ENCODE peak calls at places on chromosomes 7 and 10, in four cellular contexts. J is fibroblast of lung, K is neural progenitor cell, Q is spleen. E is an unnamed sample. For H3K27me3 and H3K4me1, the result is how much of the 10 kb centered on the place peaks cover.

GRCh38 chr7:55365103-55365679 is at the start of gene LANCL2:
- DNase-seq in K (peak), J (peak), Q (no peak), E (no peak)

GRCh38 chr7:130065500-130066152 is 4.7 kb upstream of the KLHDC10 start:
- DNase-seq in Q (no peak), J (no peak), K (no peak), E (no peak)

GRCh38 chr10:112525215-112525614 is 78.2 kb downstream of the VTI1A start:
- DNase-seq in Q (no peak), J (peak), K (no peak), E (no peak)

GRCh38 chr10:118497227-118497626 is 98.2 kb downstream of the PRLHR start:
- DNase-seq in J (no peak), K (no peak), Q (no peak), E (no peak)

GRCh38 chr10:75632750-75633462 is 201.5 kb downstream of the LRMDA start:
- DNase-seq in J (no peak), K (no peak), Q (no peak), E (no peak)

GRCh38 chr10:119131512-119132240 is 27.8 kb downstream of the DENND10 start:
- DNase-seq in K (no peak), Q (no peak), J (no peak), E (no peak)

GRCh38 chr7:29265208-29265923 is 70.8 kb downstream of the CHN2 start:
- DNase-seq in Q (no peak), J (peak), K (peak), E (no peak)

GRCh38 chr7:17680943-17681351 is 259.3 kb downstream of the SNX13 start:
- DNase-seq in J (no peak), Q (no peak), K (peak), E (no peak)

GRCh38 chr7:20282960-20283359 is 47.7 kb upstream of the ITGB8 start:
- DNase-seq in Q (no peak), K (no peak), J (no peak), E (no peak)

GRCh38 chr7:524800-525199 is 5.2 kb upstream of the PDGFA start:
- DNase-seq in J (no peak), K (no peak), Q (no peak), E (no peak)

GRCh38 chr7:40507166-40507565 is 372.4 kb downstream of the SUGCT start:
- DNase-seq in J (no peak), Q (no peak), K (no peak), E (no peak)

GRCh38 chr7:11710392-11710791 is 121.6 kb downstream of the THSD7A start:
- DNase-seq in J (no peak), Q (no peak), K (no peak), E (no peak)

GRCh38 chr7:136883046-136883445 is 14.6 kb downstream of the CHRM2 start:
- DNase-seq in Q (no peak), K (no peak), J (peak), E (no peak)

GRCh38 chr10:95525033-95525418 is 36.1 kb downstream of the SORBS1 start:
- DNase-seq in Q (no peak), J (no peak), K (no peak), E (no peak)

GRCh38 chr7:142298009-142298408 is 40.2 kb upstream of the PRSS58 start:
- DNase-seq in J (no peak), Q (no peak), K (peak), E (no peak)

GRCh38 chr10:1227505-1228402 is 171.6 kb downstream of the WDR37 start:
- DNase-seq in J (peak), Q (no peak), K (no peak), E (no peak)

GRCh38 chr7:115122388-115122787 is 200.5 kb downstream of the MDFIC start:
- DNase-seq in J (no peak), Q (no peak), K (no peak), E (no peak)

GRCh38 chr10:102492983-102493382 is 9.5 kb downstream of the ACTR1A start:
- DNase-seq in K (no peak), Q (peak), J (no peak), E (no peak)

GRCh38 chr7:110573862-110574528 is 516.9 kb upstream of the LRRN3 start:
- DNase-seq in J (peak), Q (no peak), K (no peak), E (no peak)

GRCh38 chr10:786666-787512 is 97.4 kb upstream of the DIP2C start:
- DNase-seq in K (no peak), Q (no peak), J (no peak), E (no peak)

GRCh38 chr7:41045556-41046123 is 657.2 kb downstream of the INHBA start:
- DNase-seq in J (no peak), Q (no peak), K (peak), E (no peak)

GRCh38 chr10:77756319-77757232 is 119.0 kb upstream of the KCNMA1 start:
- DNase-seq in J (peak), K (peak), Q (no peak), E (no peak)

GRCh38 chr10:98910048-98910447 is 325.6 kb downstream of the HPSE2 start:
- DNase-seq in K (no peak), J (no peak), Q (no peak), E (no peak)

GRCh38 chr7:100874300-100874576 is 665 bp upstream of the SRRT start:
- DNase-seq in Q (no peak), J (no peak), K (no peak), E (no peak)

GRCh38 chr10:75764974-75765551 is 333.6 kb downstream of the LRMDA start:
- DNase-seq in K (peak), J (no peak), Q (no peak), E (no peak)

GRCh38 chr10:131198843-131199242 is 112.7 kb downstream of the TCERG1L start:
- DNase-seq in J (no peak), K (no peak), Q (peak), E (peak)

GRCh38 chr10:116274141-116274861 is 1.3 kb upstream of the GFRA1 start:
- DNase-seq in Q (no peak), J (peak), K (peak), E (no peak)

GRCh38 chr10:44650576-44651394 is 260.4 kb upstream of the TMEM72 start:
- DNase-seq in Q (no peak), K (no peak), J (peak), E (no peak)

GRCh38 chr10:86391986-86392722 is 25.6 kb upstream of the GRID1 start:
- DNase-seq in Q (no peak), J (no peak), K (no peak), E (no peak)

GRCh38 chr7:1458676-1459511 is at the start of gene MICALL2:
- DNase-seq in J (peak), K (peak), Q (peak), E (peak)

DNA sequence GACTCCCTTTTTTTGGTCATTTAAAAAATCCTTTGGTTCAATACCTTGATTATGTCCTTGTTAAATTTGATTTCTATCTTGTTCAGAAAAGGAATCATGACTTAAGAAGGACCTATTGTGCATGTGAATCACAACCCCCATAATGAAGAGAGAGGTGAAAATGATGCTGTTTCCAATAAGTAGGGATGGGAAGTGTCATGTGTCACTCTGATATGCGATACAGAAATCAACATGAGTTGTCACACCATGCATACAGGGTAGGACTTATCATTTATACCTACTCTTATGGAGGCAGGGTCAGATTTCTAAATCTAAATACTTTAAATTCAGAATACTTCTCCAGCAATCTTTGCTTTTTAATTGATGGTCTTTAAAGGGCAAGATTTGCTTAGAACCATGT is 19.4 kb upstream of the DLX6 start:
- DNase-seq in Q (no peak), J (no peak), K (no peak), E (no peak)
- H3K27me3 ChIP-seq in Q (under half), J (under half), K (half or more), E (under half)

DNA sequence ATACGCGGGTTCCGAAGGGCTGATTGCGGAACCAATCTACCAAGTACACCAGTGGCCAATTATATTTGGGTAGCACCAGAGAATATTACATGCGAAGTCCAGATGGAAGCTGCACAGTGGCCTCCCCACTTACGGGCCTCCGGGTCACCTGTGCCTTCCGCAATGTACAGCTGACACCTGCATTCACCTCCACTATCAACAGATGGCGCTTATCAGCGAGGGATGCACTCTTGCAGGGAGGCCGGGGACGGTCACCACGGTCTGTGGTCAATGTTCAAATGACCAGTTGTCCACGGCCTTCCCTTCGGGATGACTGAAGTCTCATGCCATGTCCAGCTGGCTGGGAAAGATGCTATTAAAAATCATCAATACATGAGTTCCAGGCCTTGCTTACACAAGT is 47.6 kb downstream of the SLIT1 start:
- DNase-seq in J (no peak), Q (peak), K (peak), E (no peak)
- TF ChIP-seq CTCF in J (no peak), Q (no peak), K (peak), E (no peak)

GRCh38 chr7:44984478-44984758 is 5.6 kb upstream of the MYO1G start:
- DNase-seq in Q (no peak), K (no peak), J (no peak), E (no peak)
- H3K4me1 ChIP-seq in Q (half or more), K (under half), J (under half), E (under half)

GRCh38 chr10:13400196-13400965 is 52.3 kb upstream of the SEPHS1 start:
- DNase-seq in K (no peak), Q (no peak), J (no peak), E (no peak)

GRCh38 chr10:13399236-13399635 is 51.1 kb upstream of the SEPHS1 start:
- DNase-seq in K (no peak), Q (no peak), J (no peak), E (no peak)

GRCh38 chr10:13402016-13402415 is 53.9 kb upstream of the SEPHS1 start:
- DNase-seq in J (no peak), Q (no peak), K (no peak), E (no peak)

GRCh38 chr10:13401142-13401541 is 53.0 kb upstream of the SEPHS1 start:
- DNase-seq in J (no peak), Q (no peak), K (no peak), E (no peak)

GRCh38 chr10:13399752-13400151 is 51.7 kb upstream of the SEPHS1 start:
- DNase-seq in J (no peak), K (no peak), Q (no peak), E (no peak)
- H3K27me3 ChIP-seq in J (under half), K (under half), Q (under half), E (under half)

GRCh38 chr10:23656735-23657134 is 217.9 kb downstream of the OTUD1 start:
- DNase-seq in K (peak), Q (no peak), J (no peak), E (no peak)
- TF ChIP-seq CTCF in K (peak), Q (no peak), J (no peak), E (peak)

GRCh38 chr10:11446895-11447294 is 164.6 kb downstream of the USP6NL start:
- DNase-seq in Q (no peak), K (no peak), J (no peak), E (no peak)
- H3K4me1 ChIP-seq in Q (under half), K (under half), J (under half), E (under half)

E was measured in upper lobe of right lung.